ENCODE peak calls at places on chromosomes 1 and 21, in eight cellular contexts. G is sigmoid colon; U is AML-193; N is pulmonary artery endothelial cell; H is left cardiac atrium; K is activated gamma-delta T cell treated with anti-CD3 and anti-CD28 coated beads, Interleukin-2, amount 50 U/mL, for 16 hours; M is neural progenitor cell; W is activated CD4-positive, alpha-beta T cell treated with anti-CD3 and anti-CD28 coated beads, Interleukin-2, amount 50 U/mL, for 1 hour. J is an unnamed sample.

GRCh38 chr1:38347446-38348175 is 301.0 kb upstream of the POU3F1 start:
- DNase-seq in G (no peak), U (no peak), N (no peak), H (no peak), K (no peak), M (no peak), W (no peak), J (no peak)

GRCh38 chr1:96641292-96641691 is 80.3 kb upstream of the PTBP2 start:
- DNase-seq in G (no peak), U (no peak), N (no peak), H (no peak), K (no peak), M (no peak), W (no peak), J (no peak)

GRCh38 chr1:95084317-95085176 is 11.8 kb upstream of the ALG14 start:
- DNase-seq in G (no peak), U (peak; percentile 27), N (no peak), H (no peak), K (no peak), M (peak; percentile 67), W (no peak), J (peak; percentile 3)

GRCh38 chr1:40662864-40663263 is 2.6 kb downstream of the RIMS3 start:
- DNase-seq in G (no peak), U (no peak), N (no peak), H (no peak), K (no peak), M (no peak), W (no peak), J (no peak)

GRCh38 chr21:36310016-36310415 is 10.0 kb upstream of the MORC3 start:
- DNase-seq in G (no peak), U (no peak), N (no peak), H (no peak), K (no peak), M (no peak), W (peak; percentile 7), J (no peak)

GRCh38 chr1:51833700-51834099 is 44.8 kb downstream of the NRDC start:
- DNase-seq in G (no peak), U (no peak), N (no peak), H (no peak), K (no peak), M (no peak), W (no peak), J (no peak)

GRCh38 chr1:200108659-200109058 is 81.1 kb downstream of the NR5A2 start:
- DNase-seq in G (no peak), U (no peak), N (no peak), H (no peak), K (no peak), M (no peak), W (no peak), J (no peak)

GRCh38 chr21:41916888-41917433 is 36.9 kb downstream of the C2CD2 start:
- DNase-seq in G (peak; percentile 30), U (no peak), N (no peak), H (no peak), K (no peak), M (no peak), W (no peak), J (no peak)

GRCh38 chr1:230067871-230068814 is 1.1 kb downstream of the GALNT2 start:
- DNase-seq in G (no peak), U (peak; percentile 20), N (no peak), H (peak; percentile 42), K (no peak), M (peak; percentile 70), W (peak; percentile 8), J (peak; percentile 35)

GRCh38 chr1:96309783-96310182 is 411.8 kb upstream of the PTBP2 start:
- DNase-seq in G (no peak), U (peak; percentile 68), N (no peak), H (no peak), K (no peak), M (no peak), W (no peak), J (no peak)

GRCh38 chr1:230827801-230828200 is 40.5 kb downstream of the C1orf198 start:
- DNase-seq in G (no peak), U (no peak), N (no peak), H (no peak), K (no peak), M (no peak), W (no peak), J (no peak)

GRCh38 chr1:16413191-16413590 is 24.0 kb downstream of the SPATA21 start:
- DNase-seq in G (no peak), U (no peak), N (no peak), H (no peak), K (no peak), M (no peak), W (no peak), J (no peak)

GRCh38 chr1:198530964-198531363 is 9.5 kb downstream of the ATP6V1G3 start:
- DNase-seq in G (no peak), U (no peak), N (no peak), H (no peak), K (no peak), M (peak; percentile 14), W (no peak), J (no peak)

GRCh38 chr1:41850029-41850428 is 68.7 kb downstream of the HIVEP3 start:
- DNase-seq in G (no peak), U (no peak), N (no peak), H (no peak), K (no peak), M (no peak), W (no peak), J (no peak)

GRCh38 chr1:40981702-40982448 is 2.4 kb downstream of the CTPS1 start:
- DNase-seq in G (no peak), U (no peak), N (no peak), H (no peak), K (no peak), M (peak; percentile 6), W (no peak), J (no peak)

GRCh38 chr1:90707363-90707710 is 9.8 kb downstream of the BARHL2 start:
- DNase-seq in G (no peak), U (no peak), N (no peak), H (no peak), K (no peak), M (peak; percentile 91), W (no peak), J (no peak)

GRCh38 chr1:92843429-92844352 is 11.9 kb downstream of the RPL5 start:
- DNase-seq in G (no peak), U (no peak), N (no peak), H (no peak), K (no peak), M (no peak), W (no peak), J (no peak)

GRCh38 chr1:14778882-14779594 is 180.6 kb downstream of the KAZN start:
- DNase-seq in G (no peak), U (no peak), N (no peak), H (peak; percentile 33), K (no peak), M (peak; percentile 84), W (no peak), J (peak; percentile 64)

GRCh38 chr1:59485171-59485570 is 188.3 kb downstream of the FGGY start:
- DNase-seq in G (no peak), U (no peak), N (no peak), H (no peak), K (no peak), M (no peak), W (no peak), J (no peak)

GRCh38 chr1:184890539-184890973 is 83.8 kb downstream of the NIBAN1 start:
- DNase-seq in G (no peak), U (no peak), N (no peak), H (peak; percentile 51), K (peak; percentile 22), M (no peak), W (peak; percentile 20), J (no peak)

GRCh38 chr1:94876362-94876761 is 50.5 kb downstream of the CNN3 start:
- DNase-seq in G (no peak), U (no peak), N (peak; percentile 51), H (no peak), K (no peak), M (no peak), W (no peak), J (no peak)

GRCh38 chr1:91617242-91617837 is 116.7 kb downstream of the CDC7 start:
- DNase-seq in G (peak; percentile 84), U (no peak), N (no peak), H (no peak), K (no peak), M (peak; percentile 59), W (no peak), J (no peak)

GRCh38 chr1:212916395-212917133 is 33.8 kb upstream of the VASH2 start:
- DNase-seq in G (no peak), U (no peak), N (no peak), H (peak; percentile 59), K (no peak), M (peak; percentile 58), W (no peak), J (no peak)

GRCh38 chr1:210689741-210690635 is 361.3 kb downstream of the HHAT start:
- DNase-seq in G (no peak), U (no peak), N (no peak), H (no peak), K (no peak), M (no peak), W (no peak), J (no peak)

GRCh38 chr1:226482196-226482595 is 66.4 kb upstream of the STUM start:
- DNase-seq in G (no peak), U (no peak), N (no peak), H (no peak), K (no peak), M (no peak), W (no peak), J (no peak)

GRCh38 chr1:103144681-103145080 is 36.4 kb upstream of the COL11A1 start:
- DNase-seq in G (no peak), U (no peak), N (no peak), H (no peak), K (no peak), M (no peak), W (no peak), J (no peak)

GRCh38 chr1:163820190-163820589 is 498.4 kb downstream of the NUF2 start:
- DNase-seq in G (no peak), U (no peak), N (no peak), H (no peak), K (no peak), M (no peak), W (no peak), J (no peak)

GRCh38 chr1:47175227-47175934 is 14.5 kb downstream of the PDZK1IP1 start:
- DNase-seq in G (no peak), U (peak; percentile 54), N (no peak), H (peak; percentile 56), K (peak; percentile 14), M (peak; percentile 66), W (peak; percentile 39), J (peak; percentile 66)

GRCh38 chr1:82994866-82995370 is 1004.0 kb downstream of the TTLL7 start:
- DNase-seq in G (no peak), U (no peak), N (no peak), H (no peak), K (no peak), M (no peak), W (no peak), J (no peak)

GRCh38 chr1:5720936-5721335 is 271.3 kb downstream of the NPHP4 start:
- DNase-seq in G (peak; percentile 21), U (no peak), N (no peak), H (no peak), K (no peak), M (no peak), W (no peak), J (no peak)

GRCh38 chr1:187689137-187689536 is 860.4 kb downstream of the PLA2G4A start:
- DNase-seq in G (no peak), U (no peak), N (peak; percentile 22), H (no peak), K (no peak), M (no peak), W (no peak), J (no peak)

GRCh38 chr1:236321101-236321500 is 39.3 kb upstream of the ERO1B start:
- DNase-seq in G (no peak), U (no peak), N (no peak), H (no peak), K (no peak), M (no peak), W (no peak), J (no peak)

GRCh38 chr1:96076589-96076988 is 645.0 kb upstream of the PTBP2 start:
- DNase-seq in G (no peak), U (no peak), N (no peak), H (no peak), K (no peak), M (no peak), W (no peak), J (no peak)

J was measured in neural crest cell.